ENCODE peak calls at places on chromosomes 11 and 22, in five cellular contexts. A, O, Y, Z and U are unnamed samples. For H3K4me1 and H3K9me3, the result is how much of the 10 kb centered on the place peaks cover.

GRCh38 chr11:116852261-116853125 is 15.1 kb upstream of the APOA1 start:
- DNase-seq in A (peak), O (no peak), Y (peak), Z (peak), U (peak)

GRCh38 chr11:65454696-65455456 is 32.3 kb downstream of the NEAT1 start:
- DNase-seq in A (peak), O (peak), Y (peak), Z (peak), U (peak)

GRCh38 chr11:117910525-117910924 is 18.7 kb downstream of the TMPRSS13 start:
- DNase-seq in A (no peak), O (no peak), Y (no peak), Z (no peak), U (no peak)

GRCh38 chr22:24831678-24832077 is 25.7 kb downstream of the SGSM1 start:
- DNase-seq in A (no peak), O (no peak), Y (no peak), Z (no peak), U (no peak)

GRCh38 chr11:127521413-127521812 is 520.8 kb upstream of the KIRREL3 start:
- DNase-seq in A (peak), O (no peak), Y (no peak), Z (peak), U (peak)

GRCh38 chr22:43260346-43260745 is 73.4 kb upstream of the TTLL12 start:
- DNase-seq in A (no peak), O (no peak), Y (no peak), Z (no peak), U (no peak)

GRCh38 chr11:133082851-133083488 is 449.3 kb downstream of the OPCML start:
- DNase-seq in A (peak), O (peak), Y (peak), Z (peak), U (peak)

GRCh38 chr11:75014129-75014528 is 25.4 kb downstream of the NEU3 start:
- DNase-seq in A (peak), O (no peak), Y (no peak), Z (peak), U (peak)

GRCh38 chr22:19803736-19804267 is 43.2 kb downstream of the TBX1 start:
- DNase-seq in A (no peak), O (no peak), Y (no peak), Z (no peak), U (no peak)

GRCh38 chr11:5550440-5551095 is 2.2 kb upstream of the OR52H1 start:
- DNase-seq in A (peak), O (no peak), Y (no peak), Z (peak), U (peak)

GRCh38 chr22:19729507-19729906 is 6.2 kb downstream of the GP1BB start:
- DNase-seq in A (no peak), O (no peak), Y (no peak), Z (no peak), U (no peak)

GRCh38 chr11:126194121-126194543 is 17.3 kb downstream of the RPUSD4 start:
- DNase-seq in A (peak), O (peak), Y (peak), Z (peak), U (peak)

GRCh38 chr22:20762233-20762796 is 11.6 kb upstream of the SERPIND1 start:
- DNase-seq in A (no peak), O (no peak), Y (no peak), Z (no peak), U (no peak)

GRCh38 chr11:6576471-6577373 is 26.7 kb downstream of the RRP8 start:
- DNase-seq in A (no peak), O (no peak), Y (no peak), Z (peak), U (peak)

GRCh38 chr11:3944198-3944597 is 88.7 kb downstream of the STIM1 start:
- DNase-seq in A (no peak), O (no peak), Y (no peak), Z (no peak), U (peak)

GRCh38 chr11:123616505-123617198 is 37.8 kb downstream of the SCN3B start:
- DNase-seq in A (peak), O (no peak), Y (no peak), Z (peak), U (peak)

GRCh38 chr11:80532633-80533232 is 1091.9 kb upstream of the TENM4 start:
- DNase-seq in A (no peak), O (no peak), Y (no peak), Z (no peak), U (no peak)

GRCh38 chr11:131849485-131849884 is 479.1 kb downstream of the NTM start:
- DNase-seq in A (no peak), O (no peak), Y (no peak), Z (no peak), U (no peak)

GRCh38 chr11:11272254-11272653 is 80.8 kb downstream of the CSNK2A3 start:
- DNase-seq in A (no peak), O (no peak), Y (no peak), Z (no peak), U (no peak)
- H3K9ac ChIP-seq in A (no peak), O (no peak), Y (no peak), Z (no peak), U (no peak)

DNA sequence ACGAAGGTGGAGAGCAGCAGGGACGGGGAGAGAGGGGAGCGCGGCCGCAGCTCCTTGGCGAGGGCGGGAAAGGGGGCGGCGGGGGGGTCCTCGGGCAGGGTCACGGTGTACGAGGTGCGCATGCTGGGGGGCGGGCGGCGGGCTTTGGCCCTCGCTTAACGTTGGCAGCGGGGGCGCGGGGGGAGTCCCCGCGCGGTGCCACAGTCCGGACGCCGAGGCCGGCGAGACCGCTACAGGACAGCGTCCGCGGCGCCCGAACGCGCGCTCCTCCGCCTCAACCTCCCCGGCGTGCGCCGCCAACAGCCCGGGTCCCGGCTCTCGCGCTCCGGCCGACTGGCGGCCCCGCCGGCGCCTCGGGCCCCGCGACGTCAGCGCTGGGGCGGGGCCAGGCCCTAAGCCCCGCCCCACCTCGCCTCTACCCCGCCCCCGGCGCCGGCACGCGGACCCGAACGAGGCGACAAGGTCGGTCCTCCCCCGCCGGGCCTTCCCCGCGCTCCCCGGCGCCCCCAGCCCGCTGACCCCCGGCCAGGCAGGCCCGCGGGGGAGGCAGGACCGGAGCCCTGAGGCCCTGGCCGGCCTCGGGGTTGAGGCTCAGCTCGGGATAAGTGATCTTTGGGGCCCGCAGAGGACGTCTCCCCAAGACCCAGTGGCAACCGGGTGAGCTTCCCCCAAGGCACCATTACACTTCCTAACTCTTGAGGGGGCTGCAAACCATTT is 17.5 kb downstream of the USP2 start:
- DNase-seq in A (no peak), O (peak), Y (peak), Z (no peak), U (peak)
- H3K4me1 ChIP-seq in A (under half), O (under half), Y (under half), Z (under half), U (half or more)

GRCh38 chr22:47806894-47807293 is 1044.4 kb downstream of the TBC1D22A start:
- DNase-seq in A (no peak), O (no peak), Y (no peak), Z (no peak), U (no peak)
- H3K9me3 ChIP-seq in A (under half), O (under half), Y (under half), Z (under half), U (under half)

GRCh38 chr11:95919514-95919913 is 4.4 kb downstream of the MTMR2 start:
- DNase-seq in A (no peak), O (no peak), Y (no peak), Z (no peak), U (no peak)
- H3K9ac ChIP-seq in A (no peak), O (no peak), Y (no peak), Z (no peak), U (no peak)

GRCh38 chr22:37561209-37562048 is 1.1 kb downstream of the CDC42EP1 start:
- DNase-seq in A (peak), O (peak), Y (peak), Z (peak), U (peak)
- H3K4me1 ChIP-seq in A (under half), O (under half), Y (under half), Z (under half), U (under half)

DNA sequence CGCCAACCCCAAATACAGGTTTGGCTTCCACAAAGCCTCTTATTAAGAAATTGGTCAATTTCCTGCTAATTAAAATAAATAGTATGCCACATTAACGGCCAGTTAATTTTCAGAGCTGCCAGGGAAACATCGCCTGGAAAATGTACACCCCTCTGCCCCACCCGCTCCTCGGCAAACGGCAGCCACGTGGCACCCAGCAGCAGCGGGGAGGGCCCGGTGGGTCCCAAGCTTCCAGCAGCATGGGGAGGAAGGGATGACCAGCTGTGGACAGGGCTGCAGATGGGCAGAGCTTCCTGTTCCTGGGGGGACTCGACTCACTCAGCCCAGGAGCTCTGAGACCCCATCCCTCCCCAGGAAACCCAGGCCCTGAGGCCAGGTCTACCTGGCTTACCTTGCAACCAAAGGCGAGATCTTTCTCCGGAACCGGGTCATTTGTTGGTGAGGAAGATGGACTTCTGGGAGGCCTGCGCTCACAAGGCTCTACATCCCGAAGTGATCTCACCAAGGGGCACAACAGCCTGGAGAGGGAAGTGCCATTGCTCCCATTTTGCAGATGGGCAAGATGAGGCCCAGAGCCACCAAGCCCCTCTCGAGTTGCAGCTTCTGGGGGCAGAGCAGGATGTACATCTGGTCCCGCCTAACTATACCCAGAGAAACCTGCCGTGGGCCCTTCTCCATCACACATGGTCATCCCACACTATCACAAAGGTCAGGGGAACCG is 68.3 kb downstream of the IGLL1 start:
- DNase-seq in A (no peak), O (no peak), Y (no peak), Z (no peak), U (no peak)
- H3K9me3 ChIP-seq in A (under half), O (under half), Y (under half), Z (under half), U (under half)

DNA sequence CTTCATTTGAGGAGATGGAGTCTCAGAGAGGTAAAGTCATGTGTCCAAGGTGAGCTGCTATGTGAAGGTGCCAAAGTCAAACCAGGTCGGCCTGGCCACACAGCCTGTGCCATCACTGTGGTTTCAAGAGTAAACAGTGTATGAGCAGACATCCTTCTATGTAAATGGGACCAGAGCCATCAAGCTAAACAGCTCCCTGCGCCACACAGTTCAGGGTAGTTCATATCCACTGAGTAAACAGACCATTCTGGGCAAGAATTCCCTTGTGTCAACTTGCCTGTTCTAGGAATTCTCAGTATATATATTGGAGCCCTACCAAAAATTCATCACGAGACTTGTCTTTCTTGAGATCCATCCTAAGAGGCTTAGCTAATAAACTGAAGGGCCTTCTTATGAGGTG is 77.5 kb downstream of the AMOTL1 start:
- DNase-seq in A (peak), O (no peak), Y (no peak), Z (peak), U (peak)
- H3K9ac ChIP-seq in A (no peak), O (no peak), Y (no peak), Z (no peak), U (no peak)

GRCh38 chr11:11500744-11501487 is 120.9 kb downstream of the GALNT18 start:
- DNase-seq in A (no peak), O (no peak), Y (no peak), Z (no peak), U (no peak)

GRCh38 chr11:11501546-11502274 is 120.1 kb downstream of the GALNT18 start:
- DNase-seq in A (no peak), O (no peak), Y (peak), Z (no peak), U (no peak)

GRCh38 chr11:11504071-11504470 is 117.7 kb downstream of the GALNT18 start:
- DNase-seq in A (no peak), O (no peak), Y (peak), Z (no peak), U (no peak)

GRCh38 chr11:11505190-11505589 is 116.6 kb downstream of the GALNT18 start:
- DNase-seq in A (peak), O (no peak), Y (no peak), Z (peak), U (no peak)

GRCh38 chr11:11502303-11502828 is 119.4 kb downstream of the GALNT18 start:
- DNase-seq in A (no peak), O (no peak), Y (peak), Z (no peak), U (no peak)
- H3K4me1 ChIP-seq in A (under half), O (under half), Y (under half), Z (under half), U (under half)

DNA sequence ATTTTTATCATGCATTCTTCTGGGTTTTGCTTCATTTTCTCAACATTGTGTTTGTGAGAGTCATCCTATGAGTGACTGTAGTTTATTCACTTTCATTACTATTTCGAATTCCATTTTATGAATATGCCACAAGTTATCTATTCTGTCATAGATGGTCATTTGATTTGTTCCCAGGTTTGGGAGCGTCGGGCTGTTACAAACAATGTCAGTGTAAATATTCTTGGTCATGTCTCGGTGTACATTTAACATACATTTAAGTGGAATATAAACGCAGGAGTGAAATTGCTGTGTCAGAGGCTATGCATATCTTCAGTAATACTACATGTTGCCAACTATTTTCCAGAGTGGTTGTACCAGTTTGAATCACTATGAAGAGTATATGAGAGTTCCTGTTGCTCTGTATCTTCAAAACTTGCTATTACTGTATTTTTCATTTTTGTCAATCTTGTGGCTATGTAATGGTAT is 2.4 kb downstream of the TRIM44 start:
- DNase-seq in A (peak), O (no peak), Y (no peak), Z (peak), U (no peak)
- H3K9me3 ChIP-seq in A (under half), O (under half), Y (under half), Z (under half), U (under half)